ENCODE peak calls at places on chromosomes 3 and 15, in seven cellular contexts. D, M, E, Z, V, R and X are unnamed samples.

GRCh38 chr15:36755341-36755740 is 175.9 kb downstream of the CDIN1 start:
- DNase-seq in E (no peak), R (no peak), V (no peak), M (no peak), Z (no peak), D (no peak), X (no peak)

GRCh38 chr3:76991165-76991564 is 48.7 kb upstream of the ROBO2 start:
- DNase-seq in M (no peak), Z (no peak), V (no peak), E (no peak), R (no peak), D (no peak), X (no peak)

GRCh38 chr15:92033319-92033718 is 179.8 kb downstream of the SLCO3A1 start:
- DNase-seq in V (no peak), R (no peak), M (no peak), E (no peak), D (no peak), Z (no peak), X (no peak)

GRCh38 chr3:169479314-169479939 is 184.1 kb downstream of the MECOM start:
- DNase-seq in Z (no peak), V (no peak), M (no peak), E (no peak), R (no peak), D (no peak), X (no peak)

GRCh38 chr3:170809975-170810357 is 60.0 kb downstream of the RPL22L1 start:
- DNase-seq in Z (no peak), M (no peak), D (no peak), R (no peak), V (no peak), E (no peak), X (no peak)

GRCh38 chr15:100601158-100601557 is 826 bp downstream of the LINS1 start:
- DNase-seq in E (no peak), Z (no peak), D (no peak), R (no peak), M (no peak), V (no peak), X (no peak)

GRCh38 chr3:2595486-2595885 is 496.8 kb downstream of the CNTN4 start:
- DNase-seq in R (no peak), D (no peak), M (no peak), V (no peak), Z (no peak), E (no peak), X (no peak)

GRCh38 chr3:128579927-128580326 is 70.7 kb downstream of the RPN1 start:
- DNase-seq in Z (no peak), M (no peak), D (no peak), R (no peak), V (no peak), E (no peak), X (no peak)

GRCh38 chr3:11507719-11508118 is 136.0 kb downstream of the VGLL4 start:
- DNase-seq in D (no peak), Z (no peak), E (no peak), V (no peak), R (no peak), M (no peak), X (no peak)

GRCh38 chr3:186760883-186761447 is 22.4 kb upstream of the EIF4A2 start:
- DNase-seq in D (no peak), Z (no peak), R (no peak), E (no peak), M (no peak), V (no peak), X (no peak)

GRCh38 chr3:170064108-170064507 is 26.3 kb downstream of the GPR160 start:
- DNase-seq in Z (no peak), V (no peak), E (no peak), D (no peak), R (no peak), M (no peak), X (no peak)

GRCh38 chr15:37765809-37766208 is 168.6 kb upstream of the TMCO5A start:
- DNase-seq in M (no peak), R (peak), E (no peak), D (no peak), Z (no peak), V (peak), X (no peak)

GRCh38 chr15:100030586-100031249 is 297.5 kb upstream of the LYSMD4 start:
- DNase-seq in V (no peak), D (no peak), R (no peak), E (no peak), M (no peak), Z (no peak), X (no peak)

GRCh38 chr3:126308394-126309125 is 48.6 kb downstream of the KLF15 start:
- DNase-seq in M (no peak), E (no peak), D (no peak), V (no peak), Z (no peak), R (no peak), X (no peak)

GRCh38 chr3:129305592-129306091 is 27.0 kb downstream of the HMCES start:
- DNase-seq in V (peak), Z (no peak), E (peak), R (peak), M (no peak), D (peak), X (peak)

GRCh38 chr15:58065445-58066041 is at the start of gene ALDH1A2:
- DNase-seq in R (peak), Z (no peak), E (no peak), D (peak), M (no peak), V (no peak), X (peak)

GRCh38 chr15:58069008-58069407 is 3.5 kb upstream of the ALDH1A2 start:
- DNase-seq in D (no peak), Z (no peak), V (no peak), R (no peak), E (no peak), M (no peak), X (no peak)

GRCh38 chr15:58066042-58066867 is 744 bp upstream of the ALDH1A2 start:
- DNase-seq in R (peak), Z (peak), M (peak), V (no peak), D (peak), E (peak), X (peak)

GRCh38 chr15:58074452-58074851 is 8.9 kb upstream of the ALDH1A2 start:
- DNase-seq in R (no peak), M (no peak), Z (no peak), V (no peak), E (no peak), D (no peak), X (no peak)

DNA sequence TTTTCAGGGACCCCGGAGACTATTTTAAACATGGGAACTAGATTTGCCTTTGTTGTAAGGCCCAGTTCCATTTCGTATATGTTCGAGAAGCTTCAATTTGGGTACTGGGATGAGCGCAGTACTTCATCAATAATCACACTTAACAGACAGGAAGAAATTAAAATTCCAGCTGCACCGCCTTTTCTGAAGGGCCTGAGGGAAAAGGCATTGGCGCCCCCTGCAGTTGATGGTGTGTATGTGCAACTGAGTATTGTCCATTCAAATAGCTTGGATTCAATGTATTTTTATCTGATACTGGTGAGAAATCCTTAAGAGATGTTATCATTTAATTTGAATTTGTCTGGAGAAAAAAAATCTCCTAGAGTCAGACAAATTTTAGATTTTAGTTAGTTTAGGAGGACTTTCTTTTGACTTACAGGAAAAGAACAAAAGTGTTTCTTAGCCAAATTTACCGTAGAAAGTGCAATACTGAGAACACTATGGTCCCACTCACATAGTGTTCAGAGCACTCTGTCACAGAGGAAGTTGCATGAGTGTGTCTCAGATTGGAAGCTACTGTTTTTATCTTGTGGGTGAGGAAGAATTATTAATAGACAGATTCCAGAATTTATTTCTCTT is 5.4 kb upstream of the ALDH1A2 start:
- DNase-seq in M (peak), R (peak), V (no peak), Z (peak), E (no peak), D (peak), X (peak)
- TF ChIP-seq POLR2AphosphoS5 in M (no peak), R (no peak), V (no peak), Z (no peak), E (no peak), D (no peak), X (peak)

GRCh38 chr3:179560791-179561190 is 1.9 kb upstream of the ACTL6A start:
- DNase-seq in M (no peak), V (no peak), Z (no peak), R (no peak), E (no peak), D (no peak), X (no peak)

GRCh38 chr3:179551383-179551782 is 11.3 kb upstream of the ACTL6A start:
- DNase-seq in M (no peak), D (no peak), E (no peak), R (no peak), V (no peak), Z (no peak), X (no peak)

GRCh38 chr3:179558742-179559364 is 3.9 kb upstream of the ACTL6A start:
- DNase-seq in D (peak), R (peak), E (no peak), M (peak), V (peak), Z (peak), X (peak)

GRCh38 chr3:179555604-179556003 is 7.1 kb upstream of the ACTL6A start:
- DNase-seq in V (no peak), M (no peak), Z (no peak), R (no peak), D (no peak), E (no peak), X (no peak)
- H3K27ac ChIP-seq in V (no peak), M (no peak), Z (no peak), R (no peak), D (no peak), E (no peak), X (no peak)

DNA sequence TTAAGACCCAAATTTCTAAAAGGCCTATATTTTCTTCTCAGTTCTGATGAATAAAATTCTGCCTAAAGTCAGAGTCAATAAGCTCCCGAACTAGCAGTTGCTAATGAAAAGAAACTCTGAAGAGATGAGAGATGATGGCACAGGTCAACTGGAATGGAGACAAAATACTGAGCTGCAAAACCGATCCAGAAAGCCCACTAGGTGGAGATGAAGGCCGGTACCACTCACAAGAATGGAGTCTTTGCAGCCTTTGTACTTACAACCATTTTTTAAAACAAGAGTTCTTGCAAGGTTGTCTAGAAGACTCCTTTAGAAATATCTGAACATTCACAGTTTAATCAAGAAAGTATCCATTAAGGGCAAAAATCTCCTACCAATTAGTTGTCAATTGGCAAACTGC is 119.9 kb upstream of the TJP1 start:
- DNase-seq in R (no peak), Z (no peak), D (no peak), V (no peak), E (no peak), M (no peak), X (no peak)
- TF ChIP-seq CTCF in R (no peak), Z (peak), D (no peak), V (no peak), E (no peak), M (peak), X (no peak)

GRCh38 chr3:134214239-134214638 is 36.4 kb downstream of the RYK start:
- DNase-seq in R (no peak), E (no peak), M (no peak), D (no peak), V (no peak), Z (no peak), X (peak)

GRCh38 chr3:134216206-134216764 is 34.4 kb downstream of the RYK start:
- DNase-seq in D (no peak), R (no peak), M (no peak), E (no peak), Z (no peak), V (no peak), X (no peak)

GRCh38 chr3:134216851-134217250 is 33.8 kb downstream of the RYK start:
- DNase-seq in V (no peak), D (no peak), Z (no peak), R (no peak), E (no peak), M (no peak), X (no peak)

GRCh38 chr3:134211797-134212196 is 38.9 kb downstream of the RYK start:
- DNase-seq in E (no peak), D (no peak), Z (peak), R (no peak), M (peak), V (no peak), X (no peak)

DNA sequence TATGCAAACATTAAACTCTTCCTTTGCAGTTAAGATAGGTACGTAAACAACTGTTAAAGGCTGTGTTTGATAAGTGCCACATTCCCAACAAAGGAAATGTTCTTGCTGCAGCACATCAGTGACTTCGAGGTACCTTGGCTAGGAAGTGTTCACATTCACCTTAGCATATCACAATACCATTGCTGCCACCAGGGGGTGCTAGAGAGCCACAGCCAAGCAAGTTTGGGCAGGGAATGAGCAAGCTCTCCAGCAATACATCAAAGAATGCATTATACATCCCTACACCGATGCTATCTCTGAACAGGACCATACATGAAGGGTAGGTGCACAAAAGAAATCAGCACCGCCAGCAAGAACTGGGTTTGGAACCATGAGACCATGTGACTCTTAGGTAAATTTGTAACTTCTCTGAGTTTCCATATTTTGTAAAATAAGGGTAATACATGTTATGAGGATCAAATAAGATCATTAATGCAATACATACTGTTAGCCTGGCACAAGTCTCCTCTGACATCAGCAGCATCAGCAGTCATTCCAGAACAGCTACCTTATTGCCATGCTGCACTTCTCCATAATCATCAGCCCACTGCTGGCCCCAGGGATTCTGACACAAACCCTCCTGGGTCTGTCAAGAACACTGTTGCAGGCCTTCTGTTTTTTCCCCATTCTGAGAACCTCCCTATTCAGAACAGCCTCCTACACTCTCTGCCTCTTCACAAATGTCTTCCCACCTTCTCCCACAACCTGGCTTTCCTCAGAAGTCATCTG is 37.6 kb downstream of the RYK start:
- DNase-seq in M (peak), E (peak), D (peak), V (peak), R (peak), Z (peak), X (peak)
- TF ChIP-seq POLR2AphosphoS5 in M (no peak), E (no peak), D (no peak), V (no peak), R (peak), Z (no peak), X (peak)

DNA sequence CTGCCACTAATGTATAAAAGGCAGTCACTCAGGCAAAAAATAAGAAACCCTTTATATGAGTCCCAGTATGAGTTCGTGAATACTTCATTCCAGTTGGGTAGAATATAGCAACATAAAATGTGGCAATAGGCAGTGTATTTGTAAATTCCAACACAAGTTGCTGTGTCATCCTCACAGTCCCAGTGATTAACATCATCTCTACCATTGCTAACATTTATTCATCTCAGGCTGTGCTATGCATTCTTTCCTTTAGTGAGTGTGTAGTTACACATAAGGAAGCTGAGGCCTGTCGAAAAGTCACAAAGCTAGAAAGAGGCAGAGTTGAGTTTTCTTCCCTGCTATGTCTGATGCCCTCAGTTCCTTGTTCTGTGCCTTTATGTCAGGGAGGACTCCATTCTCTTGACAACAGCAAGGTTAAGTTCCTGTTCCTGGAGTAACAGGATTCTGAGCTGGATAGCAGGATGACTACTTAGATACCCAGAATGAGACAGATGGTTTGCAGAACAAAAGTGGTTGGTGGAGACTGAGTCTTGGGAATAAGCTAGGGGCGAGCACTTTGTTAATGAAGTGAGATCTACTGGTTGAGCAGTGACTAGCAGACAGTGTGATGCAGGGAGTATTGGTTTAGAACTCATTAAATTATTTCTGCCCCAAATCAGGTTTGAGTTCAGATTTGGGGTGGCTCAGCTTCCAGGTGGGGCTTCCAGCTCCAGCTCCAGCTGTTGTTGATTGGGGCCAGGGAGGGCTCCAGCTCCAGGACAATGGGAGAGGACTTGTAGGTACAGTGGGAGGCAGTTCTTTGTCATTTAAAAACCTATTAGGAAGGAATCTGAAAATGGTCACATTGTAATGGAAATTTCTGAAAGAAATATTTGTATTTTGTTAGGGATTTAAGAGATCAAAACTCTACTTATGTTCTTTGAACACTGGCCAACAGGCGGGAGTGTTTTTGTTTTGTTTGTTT is 96.7 kb downstream of the FNDC3B start:
- DNase-seq in Z (no peak), V (peak), D (no peak), E (no peak), M (no peak), R (no peak), X (no peak)
- H3K27ac ChIP-seq in Z (no peak), V (peak), D (peak), E (peak), M (peak), R (peak), X (no peak)

DNA sequence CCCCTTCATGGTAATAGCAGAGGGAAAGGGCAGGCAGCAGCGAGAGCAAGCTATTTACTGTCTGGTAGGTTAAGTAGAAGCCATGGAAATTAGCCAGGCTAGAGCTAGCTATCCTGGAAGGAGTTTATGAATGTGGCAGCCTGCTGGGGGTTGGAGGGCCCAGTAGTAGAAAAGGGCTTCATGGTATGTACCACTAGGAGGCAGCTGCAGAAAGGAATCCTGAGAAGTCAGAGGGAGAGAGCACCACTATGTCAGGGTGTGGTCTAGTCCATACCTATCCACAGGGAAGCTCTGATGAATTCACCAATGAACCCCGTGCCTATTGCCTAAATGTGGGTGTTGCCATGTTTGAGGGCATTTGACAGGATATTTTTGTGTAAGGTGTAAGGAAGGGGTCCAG is 55.0 kb downstream of the PLAAT1 start:
- DNase-seq in Z (no peak), E (no peak), M (no peak), D (no peak), R (no peak), V (no peak), X (no peak)
- TF ChIP-seq CTCF in Z (no peak), E (no peak), M (no peak), D (no peak), R (no peak), V (no peak), X (no peak)

GRCh38 chr15:97084650-97085049 is 754.1 kb downstream of the NR2F2 start:
- DNase-seq in E (no peak), Z (no peak), V (peak), R (no peak), D (no peak), M (no peak), X (no peak)
- TF ChIP-seq POLR2AphosphoS5 in E (no peak), Z (no peak), V (peak), R (no peak), D (no peak), M (no peak), X (no peak)

DNA sequence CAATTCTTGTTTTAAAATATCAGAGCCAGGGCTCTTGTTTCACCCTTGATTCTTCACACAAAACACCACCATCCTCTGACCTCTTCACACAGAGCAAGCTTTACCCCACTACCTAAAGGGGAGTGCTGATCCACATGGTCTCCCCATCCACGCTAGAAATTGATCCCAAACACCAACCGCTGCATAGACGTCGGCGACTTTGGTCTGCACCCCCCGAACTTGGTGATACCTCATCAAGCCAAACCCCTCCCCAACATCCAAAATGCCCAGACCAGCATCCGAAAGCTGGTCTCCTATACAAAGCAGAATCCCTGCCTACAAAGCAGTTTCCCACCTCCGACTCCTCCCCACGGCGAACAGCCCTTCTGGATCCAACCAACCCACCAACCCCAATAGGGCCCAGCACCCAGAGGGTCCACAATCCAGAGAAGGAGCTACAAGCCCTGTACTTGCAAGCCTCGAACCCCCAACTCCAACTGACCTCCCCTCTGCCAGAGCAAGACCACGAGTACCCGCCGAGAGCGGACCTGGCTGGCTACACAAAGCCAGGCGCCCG is 25.8 kb upstream of the MTHFS start:
- DNase-seq in V (no peak), R (no peak), Z (no peak), M (no peak), D (no peak), E (no peak), X (no peak)
- H3K27ac ChIP-seq in V (peak), R (peak), Z (peak), M (peak), D (peak), E (peak), X (peak)

GRCh38 chr3:58008140-58009025 is at the start of gene FLNB:
- DNase-seq in Z (peak), V (peak), M (peak), R (peak), E (peak), D (peak), X (peak)
- TF ChIP-seq CTCF in Z (peak), V (no peak), M (peak), R (peak), E (peak), D (peak), X (peak)